ENCODE peak calls at places on chromosomes 5 and 9, in five cellular contexts. Q, Z, D, C and S are unnamed samples.

GRCh38 chr5:154611341-154611767 is 133.3 kb upstream of the HAND1 start:
- DNase-seq in Q (no peak), Z (no peak), D (no peak), C (no peak), S (no peak)

GRCh38 chr9:2494571-2494970 is 127.0 kb upstream of the VLDLR start:
- DNase-seq in Q (no peak), Z (no peak), D (no peak), C (no peak), S (no peak)

GRCh38 chr5:67481362-67481761 is 284.8 kb upstream of the CD180 start:
- DNase-seq in Q (no peak), Z (no peak), D (no peak), C (no peak), S (no peak)

GRCh38 chr5:172773481-172774469 is 2.8 kb upstream of the DUSP1 start:
- DNase-seq in Q (no peak), Z (no peak), D (no peak), C (no peak), S (no peak)

GRCh38 chr5:180208435-180209081 is 453 bp downstream of the RASGEF1C start:
- DNase-seq in Q (no peak), Z (no peak), D (no peak), C (no peak), S (no peak)

GRCh38 chr5:120465281-120465961 is 1.3 kb downstream of the PRR16 start:
- DNase-seq in Q (no peak), Z (no peak), D (no peak), C (no peak), S (no peak)

GRCh38 chr9:135326141-135326540 is 153.4 kb upstream of the PPP1R26 start:
- DNase-seq in Q (no peak), Z (no peak), D (no peak), C (no peak), S (no peak)

GRCh38 chr5:28014779-28015178 is 976.4 kb upstream of the CDH9 start:
- DNase-seq in Q (no peak), Z (no peak), D (no peak), C (no peak), S (no peak)

GRCh38 chr5:97458851-97459250 is 275.8 kb upstream of the RIOK2 start:
- DNase-seq in Q (no peak), Z (no peak), D (no peak), C (no peak), S (no peak)

GRCh38 chr9:28177925-28178324 is 604.6 kb upstream of the C9orf72 start:
- DNase-seq in Q (no peak), Z (no peak), D (no peak), C (no peak), S (no peak)

GRCh38 chr5:107651326-107651725 is 19.4 kb downstream of the EFNA5 start:
- DNase-seq in Q (no peak), Z (no peak), D (no peak), C (no peak), S (no peak)

GRCh38 chr9:21993893-21994525 is at the start of gene CDKN2A:
- DNase-seq in Q (peak; percentile 39), Z (no peak), D (no peak), C (no peak), S (no peak)

GRCh38 chr5:158390556-158390955 is 531.6 kb upstream of the CLINT1 start:
- DNase-seq in Q (no peak), Z (no peak), D (no peak), C (no peak), S (no peak)

GRCh38 chr5:36558652-36559051 is 47.8 kb upstream of the SLC1A3 start:
- DNase-seq in Q (no peak), Z (no peak), D (no peak), C (no peak), S (no peak)

GRCh38 chr5:135217669-135218485 is 181.2 kb downstream of the MACROH2A1 start:
- DNase-seq in Q (no peak), Z (no peak), D (no peak), C (no peak), S (no peak)